ENCODE peak calls at places on chromosome 15, in six cellular contexts. A is skeletal muscle cell, J is T1000, D is 8988T, N is ureter, Q is MCF 10A. L is an unnamed sample.

GRCh38 chr15:68268405-68268804 is 9.1 kb upstream of the FEM1B start:
- DNase-seq in D (no peak), A (no peak), J (no peak), Q (peak), N (no peak), L (no peak)

GRCh38 chr15:85408270-85408746 is 27.9 kb downstream of the AKAP13 start:
- DNase-seq in J (no peak), N (no peak), Q (no peak), D (no peak), A (no peak), L (no peak)

GRCh38 chr15:101394654-101395053 is 94.9 kb downstream of the PCSK6 start:
- DNase-seq in J (no peak), A (no peak), N (peak), D (no peak), Q (no peak), L (no peak)

GRCh38 chr15:40270246-40270995 is 12.4 kb downstream of the ANKRD63 start:
- DNase-seq in A (no peak), Q (no peak), D (no peak), N (no peak), J (no peak), L (no peak)

GRCh38 chr15:44775923-44776322 is 39.6 kb downstream of the TRIM69 start:
- DNase-seq in Q (peak), N (no peak), D (no peak), A (no peak), J (no peak), L (peak)

GRCh38 chr15:90667063-90667754 is 49.9 kb upstream of the BLM start:
- DNase-seq in Q (peak), D (no peak), A (no peak), J (no peak), N (no peak), L (peak)

GRCh38 chr15:70099167-70099965 is 1.6 kb upstream of the TLE3 start:
- DNase-seq in D (peak), J (peak), Q (peak), A (peak), N (peak), L (peak)

GRCh38 chr15:68382286-68383007 is 49.5 kb downstream of the ITGA11 start:
- DNase-seq in A (no peak), Q (no peak), N (no peak), D (no peak), J (no peak), L (no peak)

GRCh38 chr15:59186501-59186900 is 20.1 kb upstream of the LDHAL6B start:
- DNase-seq in N (no peak), A (no peak), D (no peak), Q (no peak), J (no peak), L (no peak)

GRCh38 chr15:55514414-55514850 is 6.4 kb upstream of the DNAAF4 start:
- DNase-seq in A (no peak), J (no peak), N (no peak), Q (no peak), D (no peak), L (no peak)

GRCh38 chr15:86691091-86691490 is 611.4 kb downstream of the AGBL1 start:
- DNase-seq in N (no peak), A (no peak), D (no peak), Q (no peak), J (no peak), L (peak)

GRCh38 chr15:63380151-63380827 is 1.4 kb downstream of the CA12 start:
- DNase-seq in D (no peak), N (no peak), Q (no peak), J (no peak), A (no peak), L (no peak)

GRCh38 chr15:71151061-71151460 is 35.8 kb downstream of the THSD4 start:
- DNase-seq in D (no peak), N (no peak), A (no peak), J (no peak), Q (peak), L (no peak)

GRCh38 chr15:88649286-88649733 is 10.5 kb downstream of the ISG20 start:
- DNase-seq in Q (peak), A (peak), N (no peak), J (peak), D (no peak), L (no peak)

GRCh38 chr15:40543082-40543481 is 21.8 kb downstream of the CCDC32 start:
- DNase-seq in A (no peak), N (no peak), Q (no peak), D (no peak), J (no peak), L (no peak)

GRCh38 chr15:93072440-93073394 is 16.3 kb downstream of the RGMA start:
- DNase-seq in D (peak), Q (peak), N (peak), J (peak), A (peak), L (no peak)

GRCh38 chr15:38389924-38390542 is 63.9 kb upstream of the FAM98B start:
- DNase-seq in J (peak), A (no peak), N (peak), D (no peak), Q (peak), L (peak)

GRCh38 chr15:69156726-69157381 is 3.6 kb upstream of the GLCE start:
- DNase-seq in A (no peak), Q (no peak), D (no peak), J (no peak), N (no peak), L (no peak)

GRCh38 chr15:70722266-70723123 is 40.9 kb downstream of the UACA start:
- DNase-seq in N (no peak), Q (peak), D (no peak), A (no peak), J (no peak), L (peak)

GRCh38 chr15:33467146-33467815 is 156.5 kb downstream of the RYR3 start:
- DNase-seq in A (no peak), J (no peak), N (no peak), D (no peak), Q (no peak), L (no peak)

GRCh38 chr15:65396965-65397317 is 19.1 kb upstream of the IGDCC3 start:
- DNase-seq in N (no peak), Q (no peak), D (no peak), J (no peak), A (no peak), L (no peak)

GRCh38 chr15:65517866-65518207 is 348 bp upstream of the DPP8 start:
- DNase-seq in N (no peak), D (no peak), Q (no peak), J (no peak), A (no peak), L (no peak)

GRCh38 chr15:99361541-99362185 is 110.4 kb downstream of the LRRC28 start:
- DNase-seq in J (no peak), A (no peak), Q (peak), D (no peak), N (no peak), L (no peak)

GRCh38 chr15:48332642-48333034 is 1.4 kb downstream of the DUT start:
- DNase-seq in Q (no peak), D (no peak), A (no peak), N (no peak), J (no peak), L (peak)

GRCh38 chr15:74209997-74210573 is 7.5 kb upstream of the STRA6 start:
- DNase-seq in A (no peak), N (no peak), D (no peak), Q (peak), J (no peak), L (peak)